ENCODE peak calls at places on chromosomes 16 and 17, in eight cellular contexts. One of them, this sample, is unnamed. For H3K4me1, the result is how much of the 10 kb centered on the place peaks cover.

GRCh38 chr16:61831351-61831933 is 204.8 kb downstream of the CDH8 start:
- DNase-seq in A549: no peak
- DNase-seq in sigmoid colon: no peak
- DNase-seq in ascending aorta: no peak
- DNase-seq in breast epithelium: no peak
- DNase-seq in cardiac muscle cell: no peak
- DNase-seq in heart left ventricle: no peak
- DNase-seq in esophagus squamous epithelium: no peak
- DNase-seq in this sample: no peak

GRCh38 chr16:19287241-19287640 is 1.7 kb downstream of the CLEC19A start:
- DNase-seq in sigmoid colon: no peak
- DNase-seq in ascending aorta: no peak
- DNase-seq in heart left ventricle: no peak
- DNase-seq in cardiac muscle cell: no peak
- DNase-seq in esophagus squamous epithelium: no peak
- DNase-seq in A549: no peak
- DNase-seq in breast epithelium: no peak
- DNase-seq in this sample: no peak

GRCh38 chr17:60231234-60231633 is 81.5 kb downstream of the CA4 start:
- DNase-seq in A549: peak
- DNase-seq in cardiac muscle cell: peak
- DNase-seq in sigmoid colon: no peak
- DNase-seq in heart left ventricle: no peak
- DNase-seq in breast epithelium: no peak
- DNase-seq in ascending aorta: no peak
- DNase-seq in esophagus squamous epithelium: no peak
- DNase-seq in this sample: no peak

GRCh38 chr17:75650874-75651273 is 16.1 kb downstream of the RECQL5 start:
- DNase-seq in ascending aorta: no peak
- DNase-seq in sigmoid colon: no peak
- DNase-seq in cardiac muscle cell: no peak
- DNase-seq in esophagus squamous epithelium: no peak
- DNase-seq in A549: no peak
- DNase-seq in heart left ventricle: no peak
- DNase-seq in breast epithelium: no peak
- DNase-seq in this sample: no peak

GRCh38 chr17:73820686-73821448 is 176.6 kb upstream of the SDK2 start:
- DNase-seq in ascending aorta: no peak
- DNase-seq in esophagus squamous epithelium: no peak
- DNase-seq in heart left ventricle: no peak
- DNase-seq in A549: no peak
- DNase-seq in sigmoid colon: peak
- DNase-seq in breast epithelium: no peak
- DNase-seq in cardiac muscle cell: peak
- DNase-seq in this sample: peak

GRCh38 chr17:7932949-7933348 is 943 bp downstream of the CNTROB start:
- DNase-seq in heart left ventricle: no peak
- DNase-seq in cardiac muscle cell: peak
- DNase-seq in breast epithelium: no peak
- DNase-seq in sigmoid colon: peak
- DNase-seq in ascending aorta: peak
- DNase-seq in A549: peak
- DNase-seq in esophagus squamous epithelium: no peak
- DNase-seq in this sample: no peak

GRCh38 chr17:77214328-77214727 is 73.6 kb downstream of the SEC14L1 start:
- DNase-seq in sigmoid colon: peak
- DNase-seq in A549: no peak
- DNase-seq in breast epithelium: no peak
- DNase-seq in ascending aorta: no peak
- DNase-seq in esophagus squamous epithelium: no peak
- DNase-seq in heart left ventricle: no peak
- DNase-seq in cardiac muscle cell: no peak
- DNase-seq in this sample: no peak

GRCh38 chr17:8629371-8630226 is 926 bp downstream of the MYH10 start:
- DNase-seq in breast epithelium: no peak
- DNase-seq in heart left ventricle: peak
- DNase-seq in esophagus squamous epithelium: no peak
- DNase-seq in A549: peak
- DNase-seq in sigmoid colon: peak
- DNase-seq in ascending aorta: peak
- DNase-seq in cardiac muscle cell: peak
- DNase-seq in this sample: no peak

GRCh38 chr16:19882186-19882585 is 2.5 kb downstream of the GPRC5B start:
- DNase-seq in A549: no peak
- DNase-seq in cardiac muscle cell: no peak
- DNase-seq in sigmoid colon: no peak
- DNase-seq in esophagus squamous epithelium: no peak
- DNase-seq in ascending aorta: no peak
- DNase-seq in heart left ventricle: no peak
- DNase-seq in breast epithelium: no peak
- DNase-seq in this sample: no peak

GRCh38 chr17:10745231-10745630 is 15.4 kb upstream of the TMEM220 start:
- DNase-seq in heart left ventricle: no peak
- DNase-seq in esophagus squamous epithelium: no peak
- DNase-seq in A549: no peak
- DNase-seq in cardiac muscle cell: peak
- DNase-seq in breast epithelium: no peak
- DNase-seq in ascending aorta: no peak
- DNase-seq in sigmoid colon: peak
- DNase-seq in this sample: no peak

GRCh38 chr16:12833939-12834338 is 30.3 kb upstream of the CPPED1 start:
- DNase-seq in heart left ventricle: no peak
- DNase-seq in A549: peak
- DNase-seq in breast epithelium: no peak
- DNase-seq in sigmoid colon: no peak
- DNase-seq in cardiac muscle cell: no peak
- DNase-seq in esophagus squamous epithelium: no peak
- DNase-seq in ascending aorta: peak
- DNase-seq in this sample: peak

GRCh38 chr17:66165537-66166123 is 26.3 kb downstream of the CEP112 start:
- DNase-seq in A549: peak
- DNase-seq in breast epithelium: no peak
- DNase-seq in sigmoid colon: no peak
- DNase-seq in cardiac muscle cell: peak
- DNase-seq in esophagus squamous epithelium: no peak
- DNase-seq in heart left ventricle: no peak
- DNase-seq in ascending aorta: no peak
- DNase-seq in this sample: no peak

GRCh38 chr17:28916302-28916934 is 13.5 kb upstream of the DHRS13 start:
- DNase-seq in A549: peak
- DNase-seq in heart left ventricle: no peak
- DNase-seq in breast epithelium: no peak
- DNase-seq in esophagus squamous epithelium: no peak
- DNase-seq in cardiac muscle cell: peak
- DNase-seq in sigmoid colon: no peak
- DNase-seq in ascending aorta: no peak
- DNase-seq in this sample: no peak

GRCh38 chr17:32323784-32324590 is 18.0 kb downstream of the C17orf75 start:
- DNase-seq in breast epithelium: peak
- DNase-seq in cardiac muscle cell: no peak
- DNase-seq in A549: no peak
- DNase-seq in heart left ventricle: no peak
- DNase-seq in sigmoid colon: no peak
- DNase-seq in esophagus squamous epithelium: no peak
- DNase-seq in ascending aorta: no peak
- DNase-seq in this sample: no peak

GRCh38 chr16:46830417-46830901 is 521 bp downstream of the C16orf87 start:
- DNase-seq in cardiac muscle cell: peak
- DNase-seq in heart left ventricle: peak
- DNase-seq in esophagus squamous epithelium: no peak
- DNase-seq in A549: peak
- DNase-seq in sigmoid colon: no peak
- DNase-seq in ascending aorta: peak
- DNase-seq in breast epithelium: no peak
- DNase-seq in this sample: no peak

GRCh38 chr16:65698943-65699342 is 577.1 kb upstream of the CDH11 start:
- DNase-seq in ascending aorta: no peak
- DNase-seq in A549: no peak
- DNase-seq in breast epithelium: no peak
- DNase-seq in esophagus squamous epithelium: no peak
- DNase-seq in cardiac muscle cell: peak
- DNase-seq in heart left ventricle: no peak
- DNase-seq in sigmoid colon: no peak
- DNase-seq in this sample: no peak

GRCh38 chr17:32805029-32805976 is 71.6 kb downstream of the MYO1D start:
- DNase-seq in esophagus squamous epithelium: no peak
- DNase-seq in A549: no peak
- DNase-seq in cardiac muscle cell: no peak
- DNase-seq in ascending aorta: no peak
- DNase-seq in sigmoid colon: no peak
- DNase-seq in breast epithelium: no peak
- DNase-seq in heart left ventricle: no peak
- DNase-seq in this sample: no peak

GRCh38 chr16:16038950-16039349 is 89.5 kb downstream of the ABCC1 start:
- DNase-seq in esophagus squamous epithelium: no peak
- DNase-seq in heart left ventricle: no peak
- DNase-seq in ascending aorta: no peak
- DNase-seq in cardiac muscle cell: no peak
- DNase-seq in breast epithelium: no peak
- DNase-seq in A549: no peak
- DNase-seq in sigmoid colon: no peak
- DNase-seq in this sample: no peak

GRCh38 chr16:81836279-81837054 is 57.4 kb downstream of the PLCG2 start:
- DNase-seq in heart left ventricle: no peak
- DNase-seq in breast epithelium: no peak
- DNase-seq in ascending aorta: no peak
- DNase-seq in A549: no peak
- DNase-seq in cardiac muscle cell: no peak
- DNase-seq in sigmoid colon: peak
- DNase-seq in esophagus squamous epithelium: no peak
- DNase-seq in this sample: no peak

GRCh38 chr17:48544356-48545021 is 420 bp downstream of the HOXB2 start:
- DNase-seq in ascending aorta: peak
- DNase-seq in A549: no peak
- DNase-seq in cardiac muscle cell: peak
- DNase-seq in sigmoid colon: peak
- DNase-seq in breast epithelium: peak
- DNase-seq in esophagus squamous epithelium: no peak
- DNase-seq in heart left ventricle: peak
- DNase-seq in this sample: no peak

GRCh38 chr17:45320931-45321461 is 4.2 kb upstream of the MAP3K14 start:
- DNase-seq in breast epithelium: no peak
- DNase-seq in sigmoid colon: no peak
- DNase-seq in ascending aorta: no peak
- DNase-seq in A549: peak
- DNase-seq in esophagus squamous epithelium: no peak
- DNase-seq in heart left ventricle: no peak
- DNase-seq in cardiac muscle cell: peak
- DNase-seq in this sample: no peak

GRCh38 chr17:74768069-74768762 is 7.9 kb downstream of the NAT9 start:
- DNase-seq in esophagus squamous epithelium: no peak
- DNase-seq in sigmoid colon: peak
- DNase-seq in heart left ventricle: peak
- DNase-seq in cardiac muscle cell: peak
- DNase-seq in A549: no peak
- DNase-seq in breast epithelium: peak
- DNase-seq in ascending aorta: peak
- DNase-seq in this sample: no peak

GRCh38 chr17:75927286-75927922 is 13.4 kb downstream of the FBF1 start:
- DNase-seq in ascending aorta: no peak
- DNase-seq in breast epithelium: peak
- DNase-seq in esophagus squamous epithelium: no peak
- DNase-seq in sigmoid colon: no peak
- DNase-seq in A549: peak
- DNase-seq in heart left ventricle: no peak
- DNase-seq in cardiac muscle cell: peak
- DNase-seq in this sample: no peak

DNA sequence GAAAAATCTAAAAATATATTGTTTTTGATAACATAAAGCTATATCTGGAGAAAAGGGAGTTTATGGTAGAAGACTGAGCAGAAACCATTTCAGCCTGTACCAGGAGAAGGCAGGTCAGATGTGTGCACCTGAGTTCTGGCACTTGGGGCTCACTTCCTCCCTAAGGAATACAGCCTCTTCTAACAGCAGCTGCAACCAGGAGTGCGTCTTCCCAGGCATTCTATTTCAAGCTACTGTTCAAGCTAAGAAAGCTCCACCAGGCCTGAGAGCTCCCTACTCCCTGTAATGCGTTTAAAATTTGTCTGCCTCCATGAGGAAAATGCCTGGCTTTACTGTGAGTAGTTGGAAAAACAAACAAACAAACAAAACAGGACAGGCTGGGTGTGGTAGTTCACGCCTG is 96.1 kb downstream of the ZNF778 start:
- DNase-seq in cardiac muscle cell: no peak
- DNase-seq in A549: no peak
- DNase-seq in sigmoid colon: no peak
- DNase-seq in breast epithelium: no peak
- DNase-seq in heart left ventricle: no peak
- DNase-seq in ascending aorta: no peak
- DNase-seq in esophagus squamous epithelium: no peak
- DNase-seq in this sample: no peak
- H3K4me1 ChIP-seq in cardiac muscle cell: under half
- H3K4me1 ChIP-seq in A549: half or more
- H3K4me1 ChIP-seq in sigmoid colon: under half
- H3K4me1 ChIP-seq in breast epithelium: under half
- H3K4me1 ChIP-seq in heart left ventricle: under half
- H3K4me1 ChIP-seq in ascending aorta: under half
- H3K4me1 ChIP-seq in esophagus squamous epithelium: under half
- H3K4me1 ChIP-seq in this sample: under half

GRCh38 chr16:21611178-21611545 is 11.8 kb downstream of the METTL9 start:
- DNase-seq in breast epithelium: no peak
- DNase-seq in sigmoid colon: no peak
- DNase-seq in ascending aorta: no peak
- DNase-seq in heart left ventricle: no peak
- DNase-seq in A549: no peak
- DNase-seq in cardiac muscle cell: peak
- DNase-seq in esophagus squamous epithelium: no peak
- DNase-seq in this sample: no peak
- H3K4me1 ChIP-seq in breast epithelium: under half
- H3K4me1 ChIP-seq in sigmoid colon: under half
- H3K4me1 ChIP-seq in ascending aorta: under half
- H3K4me1 ChIP-seq in heart left ventricle: under half
- H3K4me1 ChIP-seq in A549: under half
- H3K4me1 ChIP-seq in cardiac muscle cell: under half
- H3K4me1 ChIP-seq in esophagus squamous epithelium: under half
- H3K4me1 ChIP-seq in this sample: under half

DNA sequence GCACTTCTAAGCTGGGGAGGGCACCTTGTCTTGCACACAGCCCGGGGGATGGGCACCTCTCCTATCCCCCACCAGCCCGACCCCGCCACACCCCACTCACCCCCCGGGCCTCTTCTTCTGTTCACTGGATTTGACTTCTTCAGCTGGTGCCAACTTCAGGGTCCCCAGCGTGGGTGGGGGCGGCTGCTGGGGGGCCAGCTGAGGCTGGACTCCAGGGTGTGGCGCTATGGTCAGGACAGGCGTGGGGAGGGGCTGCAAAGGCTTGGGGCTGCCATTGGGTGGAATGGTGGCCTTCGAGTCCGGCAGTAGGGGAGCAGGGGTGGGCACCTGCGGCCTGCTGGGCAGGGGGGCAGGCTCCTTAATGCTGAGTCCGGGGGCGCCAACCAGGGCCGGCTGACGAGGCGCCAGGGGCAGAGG is 6.1 kb downstream of the MNT start:
- DNase-seq in esophagus squamous epithelium: no peak
- DNase-seq in heart left ventricle: no peak
- DNase-seq in cardiac muscle cell: no peak
- DNase-seq in A549: no peak
- DNase-seq in sigmoid colon: peak
- DNase-seq in ascending aorta: no peak
- DNase-seq in breast epithelium: no peak
- DNase-seq in this sample: no peak
- H3K4me1 ChIP-seq in esophagus squamous epithelium: half or more
- H3K4me1 ChIP-seq in heart left ventricle: under half
- H3K4me1 ChIP-seq in cardiac muscle cell: under half
- H3K4me1 ChIP-seq in A549: half or more
- H3K4me1 ChIP-seq in sigmoid colon: half or more
- H3K4me1 ChIP-seq in ascending aorta: under half
- H3K4me1 ChIP-seq in breast epithelium: half or more
- H3K4me1 ChIP-seq in this sample: under half

GRCh38 chr17:42185497-42185860 is 227 bp upstream of the HCRT start:
- DNase-seq in A549: no peak
- DNase-seq in cardiac muscle cell: no peak
- DNase-seq in ascending aorta: no peak
- DNase-seq in breast epithelium: no peak
- DNase-seq in esophagus squamous epithelium: no peak
- DNase-seq in heart left ventricle: no peak
- DNase-seq in sigmoid colon: no peak
- DNase-seq in this sample: no peak
- H3K4me1 ChIP-seq in A549: under half
- H3K4me1 ChIP-seq in cardiac muscle cell: under half
- H3K4me1 ChIP-seq in ascending aorta: under half
- H3K4me1 ChIP-seq in breast epithelium: under half
- H3K4me1 ChIP-seq in esophagus squamous epithelium: under half
- H3K4me1 ChIP-seq in heart left ventricle: under half
- H3K4me1 ChIP-seq in sigmoid colon: under half
- H3K4me1 ChIP-seq in this sample: under half